ENCODE peak calls at places on chromosomes 6 and 20, in seven cellular contexts. One of them, this sample, is unnamed.

GRCh38 chr6:37867756-37868446 is 48.4 kb downstream of the ZFAND3 start:
- DNase-seq in Panc1: no peak
- DNase-seq in HepG2: no peak
- DNase-seq in choroid plexus epithelial cell: no peak
- DNase-seq in stimulated activated CD8-positive, alpha-beta memory T cell treated with anti-CD3 and anti-CD28 coated beads, Interleukin-4, amount 100 ng/mL, for 24 hours: no peak
- DNase-seq in fibroblast of the aortic adventitia: no peak
- DNase-seq in type B pancreatic cell: no peak
- DNase-seq in this sample: no peak

GRCh38 chr6:36633915-36634314 is 39.8 kb downstream of the SRSF3 start:
- DNase-seq in Panc1: no peak
- DNase-seq in HepG2: peak; percentile 70
- DNase-seq in choroid plexus epithelial cell: peak; percentile 92
- DNase-seq in stimulated activated CD8-positive, alpha-beta memory T cell treated with anti-CD3 and anti-CD28 coated beads, Interleukin-4, amount 100 ng/mL, for 24 hours: no peak
- DNase-seq in fibroblast of the aortic adventitia: peak; percentile 97
- DNase-seq in type B pancreatic cell: no peak
- DNase-seq in this sample: no peak

GRCh38 chr6:38264605-38265004 is 375.1 kb downstream of the BTBD9 start:
- DNase-seq in Panc1: no peak
- DNase-seq in HepG2: peak; percentile 22
- DNase-seq in choroid plexus epithelial cell: peak; percentile 95
- DNase-seq in stimulated activated CD8-positive, alpha-beta memory T cell treated with anti-CD3 and anti-CD28 coated beads, Interleukin-4, amount 100 ng/mL, for 24 hours: no peak
- DNase-seq in fibroblast of the aortic adventitia: no peak
- DNase-seq in type B pancreatic cell: no peak
- DNase-seq in this sample: no peak

GRCh38 chr6:14656676-14657075 is 539.1 kb downstream of the CD83 start:
- DNase-seq in Panc1: no peak
- DNase-seq in HepG2: no peak
- DNase-seq in choroid plexus epithelial cell: no peak
- DNase-seq in stimulated activated CD8-positive, alpha-beta memory T cell treated with anti-CD3 and anti-CD28 coated beads, Interleukin-4, amount 100 ng/mL, for 24 hours: no peak
- DNase-seq in fibroblast of the aortic adventitia: no peak
- DNase-seq in type B pancreatic cell: no peak
- DNase-seq in this sample: peak; percentile 26

GRCh38 chr6:45472383-45472782 is 94.6 kb upstream of the SUPT3H start:
- DNase-seq in Panc1: no peak
- DNase-seq in HepG2: no peak
- DNase-seq in choroid plexus epithelial cell: peak; percentile 90
- DNase-seq in stimulated activated CD8-positive, alpha-beta memory T cell treated with anti-CD3 and anti-CD28 coated beads, Interleukin-4, amount 100 ng/mL, for 24 hours: no peak
- DNase-seq in fibroblast of the aortic adventitia: peak; percentile 42
- DNase-seq in type B pancreatic cell: no peak
- DNase-seq in this sample: no peak

GRCh38 chr20:9200196-9200595 is 131.3 kb downstream of the PLCB4 start:
- DNase-seq in Panc1: no peak
- DNase-seq in HepG2: no peak
- DNase-seq in choroid plexus epithelial cell: peak; percentile 44
- DNase-seq in stimulated activated CD8-positive, alpha-beta memory T cell treated with anti-CD3 and anti-CD28 coated beads, Interleukin-4, amount 100 ng/mL, for 24 hours: no peak
- DNase-seq in fibroblast of the aortic adventitia: no peak
- DNase-seq in type B pancreatic cell: no peak
- DNase-seq in this sample: no peak

GRCh38 chr6:116563830-116564229 is 7.5 kb upstream of the RWDD1 start:
- DNase-seq in Panc1: no peak
- DNase-seq in HepG2: no peak
- DNase-seq in choroid plexus epithelial cell: no peak
- DNase-seq in stimulated activated CD8-positive, alpha-beta memory T cell treated with anti-CD3 and anti-CD28 coated beads, Interleukin-4, amount 100 ng/mL, for 24 hours: no peak
- DNase-seq in fibroblast of the aortic adventitia: no peak
- DNase-seq in type B pancreatic cell: no peak
- DNase-seq in this sample: no peak

GRCh38 chr6:116945809-116946208 is 68.8 kb downstream of the RFX6 start:
- DNase-seq in Panc1: no peak
- DNase-seq in HepG2: no peak
- DNase-seq in choroid plexus epithelial cell: peak; percentile 10
- DNase-seq in stimulated activated CD8-positive, alpha-beta memory T cell treated with anti-CD3 and anti-CD28 coated beads, Interleukin-4, amount 100 ng/mL, for 24 hours: no peak
- DNase-seq in fibroblast of the aortic adventitia: no peak
- DNase-seq in type B pancreatic cell: no peak
- DNase-seq in this sample: no peak

GRCh38 chr6:148720371-148720770 is 26.5 kb upstream of the UST start:
- DNase-seq in Panc1: no peak
- DNase-seq in HepG2: no peak
- DNase-seq in choroid plexus epithelial cell: no peak
- DNase-seq in stimulated activated CD8-positive, alpha-beta memory T cell treated with anti-CD3 and anti-CD28 coated beads, Interleukin-4, amount 100 ng/mL, for 24 hours: no peak
- DNase-seq in fibroblast of the aortic adventitia: peak; percentile 75
- DNase-seq in type B pancreatic cell: no peak
- DNase-seq in this sample: no peak

GRCh38 chr20:37193226-37193625 is 13.9 kb upstream of the MROH8 start:
- DNase-seq in Panc1: no peak
- DNase-seq in HepG2: no peak
- DNase-seq in choroid plexus epithelial cell: no peak
- DNase-seq in stimulated activated CD8-positive, alpha-beta memory T cell treated with anti-CD3 and anti-CD28 coated beads, Interleukin-4, amount 100 ng/mL, for 24 hours: no peak
- DNase-seq in fibroblast of the aortic adventitia: no peak
- DNase-seq in type B pancreatic cell: no peak
- DNase-seq in this sample: no peak

GRCh38 chr6:129863664-129864063 is 2.5 kb upstream of the TMEM244 start:
- DNase-seq in Panc1: no peak
- DNase-seq in HepG2: no peak
- DNase-seq in choroid plexus epithelial cell: no peak
- DNase-seq in stimulated activated CD8-positive, alpha-beta memory T cell treated with anti-CD3 and anti-CD28 coated beads, Interleukin-4, amount 100 ng/mL, for 24 hours: no peak
- DNase-seq in fibroblast of the aortic adventitia: no peak
- DNase-seq in type B pancreatic cell: no peak
- DNase-seq in this sample: no peak

GRCh38 chr6:98894810-98895209 is 52.9 kb downstream of the FBXL4 start:
- DNase-seq in Panc1: no peak
- DNase-seq in HepG2: no peak
- DNase-seq in choroid plexus epithelial cell: peak; percentile 55
- DNase-seq in stimulated activated CD8-positive, alpha-beta memory T cell treated with anti-CD3 and anti-CD28 coated beads, Interleukin-4, amount 100 ng/mL, for 24 hours: no peak
- DNase-seq in fibroblast of the aortic adventitia: peak; percentile 22
- DNase-seq in type B pancreatic cell: no peak
- DNase-seq in this sample: no peak

GRCh38 chr6:45715508-45715803 is 300.2 kb downstream of the CLIC5 start:
- DNase-seq in Panc1: no peak
- DNase-seq in HepG2: no peak
- DNase-seq in choroid plexus epithelial cell: no peak
- DNase-seq in stimulated activated CD8-positive, alpha-beta memory T cell treated with anti-CD3 and anti-CD28 coated beads, Interleukin-4, amount 100 ng/mL, for 24 hours: no peak
- DNase-seq in fibroblast of the aortic adventitia: no peak
- DNase-seq in type B pancreatic cell: no peak
- DNase-seq in this sample: no peak

GRCh38 chr20:62227977-62228958 is 8.2 kb upstream of the HRH3 start:
- DNase-seq in Panc1: no peak
- DNase-seq in HepG2: peak; percentile 46
- DNase-seq in choroid plexus epithelial cell: no peak
- DNase-seq in stimulated activated CD8-positive, alpha-beta memory T cell treated with anti-CD3 and anti-CD28 coated beads, Interleukin-4, amount 100 ng/mL, for 24 hours: no peak
- DNase-seq in fibroblast of the aortic adventitia: no peak
- DNase-seq in type B pancreatic cell: no peak
- DNase-seq in this sample: no peak

GRCh38 chr6:39093167-39093708 is 21.7 kb downstream of the SAYSD1 start:
- DNase-seq in Panc1: no peak
- DNase-seq in HepG2: no peak
- DNase-seq in choroid plexus epithelial cell: no peak
- DNase-seq in stimulated activated CD8-positive, alpha-beta memory T cell treated with anti-CD3 and anti-CD28 coated beads, Interleukin-4, amount 100 ng/mL, for 24 hours: no peak
- DNase-seq in fibroblast of the aortic adventitia: no peak
- DNase-seq in type B pancreatic cell: no peak
- DNase-seq in this sample: no peak

GRCh38 chr6:37052027-37052628 is 46.7 kb downstream of the FGD2 start:
- DNase-seq in Panc1: no peak
- DNase-seq in HepG2: peak; percentile 48
- DNase-seq in choroid plexus epithelial cell: no peak
- DNase-seq in stimulated activated CD8-positive, alpha-beta memory T cell treated with anti-CD3 and anti-CD28 coated beads, Interleukin-4, amount 100 ng/mL, for 24 hours: no peak
- DNase-seq in fibroblast of the aortic adventitia: no peak
- DNase-seq in type B pancreatic cell: no peak
- DNase-seq in this sample: peak; percentile 51

GRCh38 chr6:167747645-167748044 is 79.1 kb upstream of the AFDN start:
- DNase-seq in Panc1: no peak
- DNase-seq in HepG2: no peak
- DNase-seq in choroid plexus epithelial cell: no peak
- DNase-seq in stimulated activated CD8-positive, alpha-beta memory T cell treated with anti-CD3 and anti-CD28 coated beads, Interleukin-4, amount 100 ng/mL, for 24 hours: no peak
- DNase-seq in fibroblast of the aortic adventitia: no peak
- DNase-seq in type B pancreatic cell: no peak
- DNase-seq in this sample: no peak

GRCh38 chr20:59933849-59934585 is 580 bp upstream of the SYCP2 start:
- DNase-seq in Panc1: peak; percentile 53
- DNase-seq in HepG2: peak; percentile 49
- DNase-seq in choroid plexus epithelial cell: peak; percentile 69
- DNase-seq in stimulated activated CD8-positive, alpha-beta memory T cell treated with anti-CD3 and anti-CD28 coated beads, Interleukin-4, amount 100 ng/mL, for 24 hours: peak; percentile 70
- DNase-seq in fibroblast of the aortic adventitia: peak; percentile 53
- DNase-seq in type B pancreatic cell: peak; percentile 86
- DNase-seq in this sample: peak; percentile 25

GRCh38 chr6:5562277-5562676 is 301.0 kb downstream of the FARS2 start:
- DNase-seq in Panc1: no peak
- DNase-seq in HepG2: no peak
- DNase-seq in choroid plexus epithelial cell: no peak
- DNase-seq in stimulated activated CD8-positive, alpha-beta memory T cell treated with anti-CD3 and anti-CD28 coated beads, Interleukin-4, amount 100 ng/mL, for 24 hours: no peak
- DNase-seq in fibroblast of the aortic adventitia: no peak
- DNase-seq in type B pancreatic cell: no peak
- DNase-seq in this sample: no peak

GRCh38 chr6:168968228-168968627 is 285.4 kb downstream of the THBS2 start:
- DNase-seq in Panc1: no peak
- DNase-seq in HepG2: peak; percentile 44
- DNase-seq in choroid plexus epithelial cell: peak; percentile 91
- DNase-seq in stimulated activated CD8-positive, alpha-beta memory T cell treated with anti-CD3 and anti-CD28 coated beads, Interleukin-4, amount 100 ng/mL, for 24 hours: no peak
- DNase-seq in fibroblast of the aortic adventitia: peak; percentile 82
- DNase-seq in type B pancreatic cell: no peak
- DNase-seq in this sample: peak; percentile 36

GRCh38 chr6:42038163-42038562 is 12.2 kb upstream of the TAF8 start:
- DNase-seq in Panc1: no peak
- DNase-seq in HepG2: no peak
- DNase-seq in choroid plexus epithelial cell: no peak
- DNase-seq in stimulated activated CD8-positive, alpha-beta memory T cell treated with anti-CD3 and anti-CD28 coated beads, Interleukin-4, amount 100 ng/mL, for 24 hours: no peak
- DNase-seq in fibroblast of the aortic adventitia: no peak
- DNase-seq in type B pancreatic cell: no peak
- DNase-seq in this sample: no peak

GRCh38 chr6:109082178-109082577 is 12.5 kb downstream of the SESN1 start:
- DNase-seq in Panc1: no peak
- DNase-seq in HepG2: no peak
- DNase-seq in choroid plexus epithelial cell: peak; percentile 40
- DNase-seq in stimulated activated CD8-positive, alpha-beta memory T cell treated with anti-CD3 and anti-CD28 coated beads, Interleukin-4, amount 100 ng/mL, for 24 hours: no peak
- DNase-seq in fibroblast of the aortic adventitia: peak; percentile 62
- DNase-seq in type B pancreatic cell: no peak
- DNase-seq in this sample: peak; percentile 69

GRCh38 chr6:160455484-160456213 is 107.5 kb downstream of the SLC22A3 start:
- DNase-seq in Panc1: peak; percentile 28
- DNase-seq in HepG2: peak; percentile 62
- DNase-seq in choroid plexus epithelial cell: peak; percentile 70
- DNase-seq in stimulated activated CD8-positive, alpha-beta memory T cell treated with anti-CD3 and anti-CD28 coated beads, Interleukin-4, amount 100 ng/mL, for 24 hours: peak; percentile 48
- DNase-seq in fibroblast of the aortic adventitia: peak; percentile 78
- DNase-seq in type B pancreatic cell: peak; percentile 79
- DNase-seq in this sample: peak; percentile 72

GRCh38 chr6:29552512-29553051 is 7.0 kb downstream of the UBD start:
- DNase-seq in Panc1: no peak
- DNase-seq in HepG2: no peak
- DNase-seq in choroid plexus epithelial cell: peak; percentile 91
- DNase-seq in stimulated activated CD8-positive, alpha-beta memory T cell treated with anti-CD3 and anti-CD28 coated beads, Interleukin-4, amount 100 ng/mL, for 24 hours: no peak
- DNase-seq in fibroblast of the aortic adventitia: peak; percentile 72
- DNase-seq in type B pancreatic cell: no peak
- DNase-seq in this sample: peak; percentile 79

GRCh38 chr6:140766999-140767398 is 1365.7 kb upstream of the GJE1 start:
- DNase-seq in Panc1: no peak
- DNase-seq in HepG2: no peak
- DNase-seq in choroid plexus epithelial cell: peak; percentile 26
- DNase-seq in stimulated activated CD8-positive, alpha-beta memory T cell treated with anti-CD3 and anti-CD28 coated beads, Interleukin-4, amount 100 ng/mL, for 24 hours: no peak
- DNase-seq in fibroblast of the aortic adventitia: no peak
- DNase-seq in type B pancreatic cell: no peak
- DNase-seq in this sample: no peak

GRCh38 chr6:111199935-111200822 is 112.9 kb downstream of the SLC16A10 start:
- DNase-seq in Panc1: no peak
- DNase-seq in HepG2: no peak
- DNase-seq in choroid plexus epithelial cell: no peak
- DNase-seq in stimulated activated CD8-positive, alpha-beta memory T cell treated with anti-CD3 and anti-CD28 coated beads, Interleukin-4, amount 100 ng/mL, for 24 hours: no peak
- DNase-seq in fibroblast of the aortic adventitia: no peak
- DNase-seq in type B pancreatic cell: no peak
- DNase-seq in this sample: no peak

GRCh38 chr20:17525650-17526049 is 5.5 kb downstream of the BFSP1 start:
- DNase-seq in Panc1: no peak
- DNase-seq in HepG2: peak; percentile 50
- DNase-seq in choroid plexus epithelial cell: peak; percentile 65
- DNase-seq in stimulated activated CD8-positive, alpha-beta memory T cell treated with anti-CD3 and anti-CD28 coated beads, Interleukin-4, amount 100 ng/mL, for 24 hours: no peak
- DNase-seq in fibroblast of the aortic adventitia: no peak
- DNase-seq in type B pancreatic cell: no peak
- DNase-seq in this sample: peak; percentile 51

This sample was measured in NAMALWA.